ENCODE peak calls at places on chromosomes 4 and X, in six cellular contexts. X is AG04450; P is CD4-positive, alpha-beta T cell; U is uterus; N is HCT116; R is left lung. A is an unnamed sample.

GRCh38 chrX:149704664-149705063 is 7.2 kb upstream of the MAGEA11 start:
- DNase-seq in U (no peak), R (no peak), X (no peak), N (no peak), P (no peak), A (no peak)

GRCh38 chrX:54808109-54808604 is 612 bp downstream of the MAGED2 start:
- DNase-seq in R (peak), P (peak), N (peak), U (peak), X (peak), A (peak)

GRCh38 chr4:4260185-4260751 is 12.2 kb upstream of the TMEM128 start:
- DNase-seq in P (no peak), X (no peak), R (no peak), U (no peak), N (peak), A (peak)

GRCh38 chr4:74376888-74377483 is 12.0 kb downstream of the EREG start:
- DNase-seq in U (no peak), X (no peak), N (no peak), P (no peak), R (no peak), A (peak)

GRCh38 chr4:174429701-174430100 is 92.6 kb downstream of the HPGD start:
- DNase-seq in X (no peak), P (no peak), U (no peak), N (no peak), R (no peak), A (peak)

GRCh38 chrX:151754641-151755215 is 20.2 kb downstream of the CNGA2 start:
- DNase-seq in R (no peak), P (no peak), U (no peak), N (no peak), X (no peak), A (no peak)

GRCh38 chr4:10457255-10457801 is at the start of gene ZNF518B:
- DNase-seq in P (peak), X (no peak), U (peak), R (peak), N (peak), A (peak)

GRCh38 chr4:7118013-7118832 is 50.4 kb upstream of the GRPEL1 start:
- DNase-seq in P (no peak), X (no peak), R (no peak), U (no peak), N (no peak), A (no peak)

GRCh38 chr4:44086753-44087152 is 361.9 kb downstream of the KCTD8 start:
- DNase-seq in R (no peak), N (no peak), X (no peak), P (no peak), U (no peak), A (no peak)

GRCh38 chrX:13899607-13900006 is 82.7 kb upstream of the GPM6B start:
- DNase-seq in X (peak), U (peak), R (no peak), N (no peak), P (no peak), A (peak)

GRCh38 chr4:2301221-2301642 is 39.3 kb upstream of the MXD4 start:
- DNase-seq in X (no peak), U (no peak), R (no peak), P (no peak), N (no peak), A (no peak)

GRCh38 chr4:158008551-158009218 is 164.1 kb downstream of the GASK1B start:
- DNase-seq in U (peak), X (no peak), R (no peak), N (no peak), P (no peak), A (peak)

GRCh38 chrX:44343412-44343942 is at the start of gene EFHC2:
- DNase-seq in N (no peak), U (peak), X (no peak), P (peak), R (peak), A (peak)
- H3K27ac ChIP-seq in N (no peak), U (peak), X (no peak), P (peak), R (no peak), A (no peak)

GRCh38 chrX:140066262-140066661 is 100.9 kb upstream of the CXorf66 start:
- DNase-seq in R (no peak), N (no peak), P (no peak), X (no peak), U (no peak), A (no peak)

GRCh38 chrX:140071037-140071436 is 105.7 kb upstream of the CXorf66 start:
- DNase-seq in X (no peak), P (no peak), R (no peak), U (no peak), N (no peak), A (no peak)
- H3K27ac ChIP-seq in X (no peak), P (no peak), R (no peak), U (no peak), N (no peak), A (no peak)

GRCh38 chr4:22556411-22556969 is 40.6 kb upstream of the ADGRA3 start:
- DNase-seq in P (no peak), X (no peak), R (no peak), N (no peak), U (no peak), A (no peak)
- H3K27ac ChIP-seq in P (no peak), X (no peak), R (no peak), N (no peak), U (no peak), A (no peak)

DNA sequence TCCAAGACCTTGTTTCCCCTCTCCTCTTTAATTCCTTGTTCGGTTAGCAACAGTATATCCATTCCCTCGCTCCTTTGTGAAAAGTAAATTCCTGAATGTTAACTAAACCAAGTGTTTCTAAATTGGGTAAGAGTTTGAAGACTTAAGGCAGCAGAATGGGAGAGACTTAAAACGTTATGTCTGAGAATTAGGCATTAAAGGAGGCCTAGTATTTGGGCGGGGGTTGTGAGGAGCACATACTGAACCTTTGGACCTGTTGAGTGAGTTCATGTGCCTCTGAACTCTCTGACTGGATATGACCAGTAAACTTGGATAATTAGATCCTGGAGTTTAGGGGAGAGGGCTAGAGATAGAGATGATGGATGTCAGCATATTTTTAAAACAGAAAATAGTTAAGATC is 1.2 kb downstream of the MSMO1 start:
- DNase-seq in N (no peak), R (no peak), P (no peak), U (no peak), X (no peak), A (peak)
- H3K27ac ChIP-seq in N (no peak), R (peak), P (no peak), U (no peak), X (no peak), A (peak)

GRCh38 chr4:89308161-89308500 is 531 bp upstream of the GPRIN3 start:
- DNase-seq in P (no peak), U (no peak), N (no peak), R (no peak), X (no peak), A (peak)

GRCh38 chr4:89307446-89308160 is at the start of gene GPRIN3:
- DNase-seq in N (no peak), R (peak), U (peak), P (peak), X (no peak), A (peak)

GRCh38 chr4:89305712-89306437 is 1.7 kb downstream of the GPRIN3 start:
- DNase-seq in U (no peak), P (no peak), N (no peak), X (no peak), R (no peak), A (peak)

GRCh38 chr4:89307185-89307445 is 485 bp downstream of the GPRIN3 start:
- DNase-seq in U (no peak), R (no peak), N (no peak), P (no peak), X (no peak), A (no peak)

GRCh38 chr4:89306486-89307184 is 965 bp downstream of the GPRIN3 start:
- DNase-seq in X (no peak), U (no peak), R (no peak), P (no peak), N (no peak), A (no peak)
- H3K27ac ChIP-seq in X (no peak), U (no peak), R (peak), P (peak), N (no peak), A (no peak)

GRCh38 chr4:169236901-169237626 is 33.7 kb downstream of the SH3RF1 start:
- DNase-seq in X (no peak), N (no peak), R (no peak), P (no peak), U (no peak), A (no peak)
- H3K27ac ChIP-seq in X (no peak), N (no peak), R (no peak), P (no peak), U (no peak), A (no peak)

DNA sequence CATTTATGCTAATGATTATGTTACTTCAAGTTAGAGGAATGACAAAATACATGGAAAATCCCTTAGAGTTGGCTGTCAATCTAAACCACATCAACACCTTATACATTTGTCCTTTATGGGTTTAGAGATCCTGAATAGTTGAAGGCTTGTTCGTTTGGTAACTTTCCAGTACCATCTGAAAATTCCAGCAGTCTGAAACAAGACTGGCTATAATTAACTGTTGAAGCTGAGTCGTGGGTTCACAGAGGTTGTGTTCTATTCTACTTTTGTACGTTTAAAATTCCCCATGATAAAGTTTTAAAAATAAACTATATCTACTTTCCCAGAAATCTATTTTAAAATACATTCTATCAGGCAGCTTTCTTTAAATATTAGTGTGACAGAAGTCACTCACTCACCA is 73.0 kb downstream of the USP46 start:
- DNase-seq in X (no peak), U (no peak), P (no peak), R (no peak), N (no peak), A (peak)
- H3K27ac ChIP-seq in X (no peak), U (no peak), P (no peak), R (no peak), N (no peak), A (no peak)

A was measured in GM23248.